ENCODE peak calls at places on chromosomes 4 and X, in four cellular contexts. One of them, this sample, is unnamed.

GRCh38 chr4:128393111-128393704 is 105.6 kb upstream of the PGRMC2 start:
- DNase-seq in K562: no peak
- DNase-seq in H1: no peak
- DNase-seq in HepG2: no peak
- DNase-seq in this sample: no peak

GRCh38 chr4:2805712-2806391 is 13.0 kb downstream of the SH3BP2 start:
- DNase-seq in H1: no peak
- DNase-seq in HepG2: no peak
- DNase-seq in K562: no peak
- DNase-seq in this sample: no peak

GRCh38 chr4:5816101-5816500 is 76.8 kb downstream of the CRMP1 start:
- DNase-seq in H1: no peak
- DNase-seq in HepG2: no peak
- DNase-seq in K562: no peak
- DNase-seq in this sample: no peak

GRCh38 chr4:6658635-6659075 is 18.2 kb downstream of the MRFAP1 start:
- DNase-seq in HepG2: no peak
- DNase-seq in H1: peak; percentile 73
- DNase-seq in K562: no peak
- DNase-seq in this sample: no peak

GRCh38 chrX:149570668-149571067 is 16.6 kb downstream of the MAGEA9B start:
- DNase-seq in H1: no peak
- DNase-seq in HepG2: no peak
- DNase-seq in K562: no peak
- DNase-seq in this sample: no peak

GRCh38 chr4:54659213-54660144 is 1.7 kb downstream of the KIT start:
- DNase-seq in H1: peak; percentile 50
- DNase-seq in K562: no peak
- DNase-seq in HepG2: no peak
- DNase-seq in this sample: no peak

GRCh38 chr4:183447646-183448045 is 3.2 kb downstream of the CDKN2AIP start:
- DNase-seq in HepG2: no peak
- DNase-seq in K562: no peak
- DNase-seq in H1: no peak
- DNase-seq in this sample: no peak

GRCh38 chr4:88033309-88033708 is 25.9 kb downstream of the PKD2 start:
- DNase-seq in H1: no peak
- DNase-seq in K562: peak; percentile 22
- DNase-seq in HepG2: peak; percentile 71
- DNase-seq in this sample: no peak

GRCh38 chrX:63428348-63428747 is 77.2 kb upstream of the SPIN4 start:
- DNase-seq in HepG2: no peak
- DNase-seq in K562: no peak
- DNase-seq in H1: no peak
- DNase-seq in this sample: no peak

GRCh38 chr4:139492429-139492828 is 38.5 kb downstream of the RAB33B start:
- DNase-seq in K562: no peak
- DNase-seq in HepG2: no peak
- DNase-seq in H1: no peak
- DNase-seq in this sample: no peak

GRCh38 chr4:51997647-51998046 is 22.5 kb downstream of the LRRC66 start:
- DNase-seq in K562: no peak
- DNase-seq in H1: no peak
- DNase-seq in HepG2: no peak
- DNase-seq in this sample: no peak

GRCh38 chr4:45741897-45742296 is 382.0 kb downstream of the GABRG1 start:
- DNase-seq in HepG2: peak; percentile 28
- DNase-seq in K562: no peak
- DNase-seq in H1: no peak
- DNase-seq in this sample: no peak

GRCh38 chr4:28443371-28443770 is 1582.7 kb downstream of the STIM2 start:
- DNase-seq in HepG2: no peak
- DNase-seq in H1: no peak
- DNase-seq in K562: no peak
- DNase-seq in this sample: no peak

GRCh38 chr4:170446782-170447181 is 357.0 kb upstream of the AADAT start:
- DNase-seq in H1: no peak
- DNase-seq in HepG2: no peak
- DNase-seq in K562: no peak
- DNase-seq in this sample: no peak

GRCh38 chrX:12360389-12360788 is 222.1 kb downstream of the FRMPD4 start:
- DNase-seq in K562: no peak
- DNase-seq in H1: no peak
- DNase-seq in HepG2: no peak
- DNase-seq in this sample: no peak

GRCh38 chr4:42302348-42302747 is 94.9 kb upstream of the SHISA3 start:
- DNase-seq in HepG2: peak; percentile 68
- DNase-seq in H1: no peak
- DNase-seq in K562: peak; percentile 23
- DNase-seq in this sample: no peak

GRCh38 chrX:76555816-76556215 is 128.3 kb downstream of the MAGEE1 start:
- DNase-seq in HepG2: peak; percentile 41
- DNase-seq in H1: peak; percentile 52
- DNase-seq in K562: peak; percentile 12
- DNase-seq in this sample: no peak

GRCh38 chr4:30268370-30268769 is 451.8 kb upstream of the PCDH7 start:
- DNase-seq in HepG2: no peak
- DNase-seq in H1: no peak
- DNase-seq in K562: no peak
- DNase-seq in this sample: no peak

GRCh38 chr4:30264465-30264864 is 455.7 kb upstream of the PCDH7 start:
- DNase-seq in H1: no peak
- DNase-seq in K562: no peak
- DNase-seq in HepG2: no peak
- DNase-seq in this sample: no peak

GRCh38 chr4:30269850-30270249 is 450.3 kb upstream of the PCDH7 start:
- DNase-seq in HepG2: no peak
- DNase-seq in H1: no peak
- DNase-seq in K562: no peak
- DNase-seq in this sample: no peak
- TF ChIP-seq BRCA1 in HepG2: no peak
- TF ChIP-seq BRCA1 in H1: no peak
- TF ChIP-seq BRCA1 in K562: no peak
- TF ChIP-seq BRCA1 in this sample: no peak

DNA sequence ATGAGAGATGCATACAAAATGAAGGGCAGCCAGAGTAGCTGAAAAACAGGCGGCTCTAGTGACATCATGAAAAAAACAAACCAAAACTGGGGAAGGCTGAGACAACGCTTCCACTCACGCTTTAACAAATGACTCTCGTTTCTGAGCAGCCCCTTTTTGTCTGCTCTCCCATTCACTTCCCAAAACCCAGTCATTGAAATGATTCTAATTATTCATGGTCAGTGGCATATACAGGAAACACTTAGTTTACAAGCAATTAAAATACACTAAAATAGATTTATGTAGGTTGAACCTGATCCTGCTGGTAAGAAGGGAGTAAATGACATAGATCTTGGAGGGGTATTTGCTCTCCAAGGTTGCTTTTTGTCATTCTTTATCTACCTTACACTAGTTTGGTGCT is 61.0 kb upstream of the CITED1 start:
- DNase-seq in K562: no peak
- DNase-seq in HepG2: no peak
- DNase-seq in H1: no peak
- DNase-seq in this sample: no peak
- TF ChIP-seq BRCA1 in K562: no peak
- TF ChIP-seq BRCA1 in HepG2: no peak
- TF ChIP-seq BRCA1 in H1: no peak
- TF ChIP-seq BRCA1 in this sample: no peak

DNA sequence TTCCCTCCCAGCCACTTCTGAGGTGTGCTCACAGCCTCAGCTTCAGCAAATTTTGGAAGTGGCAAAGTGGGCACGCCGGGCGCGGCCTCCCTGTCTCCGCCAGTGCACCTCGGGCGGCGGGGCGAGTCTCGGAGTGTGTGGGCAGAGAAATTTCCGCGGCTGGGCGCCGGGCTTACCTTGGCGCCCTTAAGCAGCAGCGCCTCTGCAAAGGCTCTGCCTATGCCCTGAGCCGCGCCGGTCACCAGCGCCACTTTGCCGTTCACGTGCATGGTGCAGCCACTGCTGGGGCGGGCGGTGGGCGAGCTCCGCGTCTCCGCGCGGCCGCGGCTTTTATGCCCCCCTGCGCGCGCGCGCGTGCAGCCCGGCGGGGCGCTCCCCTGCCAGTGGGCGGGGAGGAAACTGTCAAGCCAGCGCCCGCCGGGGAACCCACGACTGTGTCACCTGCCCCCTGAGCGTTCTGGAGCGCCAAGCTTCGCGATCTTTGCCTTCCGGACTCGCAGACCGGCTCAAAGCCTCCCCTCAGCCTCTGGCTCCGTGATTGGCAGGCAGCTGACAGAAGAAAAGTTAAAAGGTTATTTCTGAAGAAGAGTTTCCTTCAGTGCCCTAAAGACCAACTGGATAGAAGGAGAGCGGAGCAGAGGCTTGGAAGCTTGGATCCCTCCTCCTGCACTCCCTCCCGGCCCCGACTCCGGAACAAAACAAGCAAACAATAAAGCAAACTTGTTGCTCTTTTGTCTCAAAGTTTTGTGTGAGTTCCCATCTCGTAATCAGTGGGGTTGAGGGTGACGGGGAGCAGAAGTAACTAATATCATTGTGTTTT is at the start of gene HPGD:
- DNase-seq in H1: peak; percentile 67
- DNase-seq in HepG2: no peak
- DNase-seq in K562: peak; percentile 25
- DNase-seq in this sample: no peak
- TF ChIP-seq BRCA1 in H1: no peak
- TF ChIP-seq BRCA1 in HepG2: no peak
- TF ChIP-seq BRCA1 in K562: no peak
- TF ChIP-seq BRCA1 in this sample: no peak

GRCh38 chr4:32340591-32340990 is 1620.4 kb downstream of the PCDH7 start:
- DNase-seq in K562: no peak
- DNase-seq in HepG2: no peak
- DNase-seq in H1: no peak
- DNase-seq in this sample: no peak

GRCh38 chr4:32342054-32342453 is 1621.9 kb downstream of the PCDH7 start:
- DNase-seq in H1: no peak
- DNase-seq in K562: no peak
- DNase-seq in HepG2: no peak
- DNase-seq in this sample: no peak

GRCh38 chr4:32337403-32337802 is 1617.2 kb downstream of the PCDH7 start:
- DNase-seq in H1: no peak
- DNase-seq in K562: no peak
- DNase-seq in HepG2: no peak
- DNase-seq in this sample: no peak

GRCh38 chr4:32341342-32341741 is 1621.2 kb downstream of the PCDH7 start:
- DNase-seq in H1: no peak
- DNase-seq in K562: no peak
- DNase-seq in HepG2: no peak
- DNase-seq in this sample: no peak
- TF ChIP-seq BRCA1 in H1: no peak
- TF ChIP-seq BRCA1 in K562: no peak
- TF ChIP-seq BRCA1 in HepG2: no peak
- TF ChIP-seq BRCA1 in this sample: no peak

DNA sequence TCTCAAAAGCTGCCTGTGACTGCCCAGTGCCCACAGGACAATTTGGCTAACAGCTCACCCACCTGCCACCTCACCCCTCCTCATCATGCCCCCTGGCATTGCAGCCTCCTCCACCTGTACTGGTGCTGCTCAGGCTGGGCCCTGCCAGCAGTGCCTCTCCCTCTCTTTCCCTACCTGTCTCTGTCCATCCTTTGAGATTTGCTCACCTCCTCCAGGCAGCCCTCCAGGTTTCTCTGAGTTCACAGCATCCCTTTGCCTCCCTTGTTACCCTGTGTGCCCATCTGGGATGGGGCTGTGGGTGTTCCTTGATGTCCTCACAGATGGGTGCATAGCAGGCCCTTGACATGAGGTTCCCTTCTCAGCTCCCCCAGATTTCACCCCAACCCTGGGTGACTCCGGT is 224.9 kb downstream of the AFAP1 start:
- DNase-seq in HepG2: no peak
- DNase-seq in H1: no peak
- DNase-seq in K562: no peak
- DNase-seq in this sample: no peak
- TF ChIP-seq BRCA1 in HepG2: no peak
- TF ChIP-seq BRCA1 in H1: no peak
- TF ChIP-seq BRCA1 in K562: no peak
- TF ChIP-seq BRCA1 in this sample: no peak

GRCh38 chrX:19849433-19850190 is 37.8 kb downstream of the SH3KBP1 start:
- DNase-seq in HepG2: no peak
- DNase-seq in H1: no peak
- DNase-seq in K562: no peak
- DNase-seq in this sample: peak; percentile 67
- TF ChIP-seq BRCA1 in HepG2: no peak
- TF ChIP-seq BRCA1 in H1: no peak
- TF ChIP-seq BRCA1 in K562: no peak
- TF ChIP-seq BRCA1 in this sample: no peak

DNA sequence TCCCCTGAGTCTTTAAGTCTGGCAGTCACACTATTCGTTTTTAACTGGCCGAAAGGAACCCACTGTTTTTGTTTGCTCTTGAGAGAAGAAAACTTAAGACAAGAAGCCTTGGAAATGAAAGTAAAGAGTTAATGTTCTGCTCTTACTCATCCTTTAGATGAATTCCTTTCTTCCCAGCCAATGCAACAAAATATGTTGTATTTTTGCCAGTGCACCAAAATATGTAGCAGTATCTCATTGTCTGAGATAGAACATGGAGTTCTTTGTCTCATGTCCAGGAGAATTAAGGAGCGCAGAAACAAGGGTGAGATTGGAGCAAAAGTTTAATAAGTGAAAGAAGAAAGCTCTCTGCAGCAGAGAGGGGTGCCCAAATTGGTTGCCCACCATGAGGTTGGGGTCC is 12.2 kb downstream of the TENT5D start:
- DNase-seq in HepG2: no peak
- DNase-seq in K562: no peak
- DNase-seq in H1: no peak
- DNase-seq in this sample: no peak
- TF ChIP-seq BRCA1 in HepG2: no peak
- TF ChIP-seq BRCA1 in K562: no peak
- TF ChIP-seq BRCA1 in H1: no peak
- TF ChIP-seq BRCA1 in this sample: no peak

This sample was measured in GM12878.